ENCODE peak calls at places on chromosomes 13 and 19, in six cellular contexts. T is tibial nerve, G is breast epithelium, H is heart left ventricle, K is A549, O is body of pancreas. X is an unnamed sample.

GRCh38 chr19:8654591-8655339 is 24.3 kb downstream of the NFILZ start:
- DNase-seq in T (no peak), G (no peak), H (peak), K (peak), O (peak), X (peak)

GRCh38 chr13:113042456-113042855 is 63.1 kb upstream of the F7 start:
- DNase-seq in T (no peak), G (no peak), H (no peak), K (no peak), O (no peak), X (no peak)

GRCh38 chr19:54704928-54705327 is 19.3 kb upstream of the KIR3DL3 start:
- DNase-seq in T (no peak), G (no peak), H (no peak), K (no peak), O (no peak), X (no peak)

GRCh38 chr13:26896986-26897668 is 136.5 kb upstream of the GPR12 start:
- DNase-seq in T (no peak), G (no peak), H (no peak), K (no peak), O (no peak), X (no peak)

GRCh38 chr19:5693195-5694166 is 3.4 kb downstream of the RPL36 start:
- DNase-seq in T (no peak), G (no peak), H (no peak), K (no peak), O (no peak), X (no peak)

GRCh38 chr13:114112826-114113322 is 19.5 kb downstream of the RASA3 start:
- DNase-seq in T (peak), G (peak), H (no peak), K (no peak), O (no peak), X (no peak)

GRCh38 chr13:82797876-82798275 is 1084.4 kb downstream of the SLITRK1 start:
- DNase-seq in T (no peak), G (no peak), H (no peak), K (no peak), O (no peak), X (no peak)

GRCh38 chr13:26482451-26483197 is 74.9 kb upstream of the WASF3 start:
- DNase-seq in T (peak), G (peak), H (no peak), K (peak), O (peak), X (peak)

GRCh38 chr13:48072787-48073186 is 22.1 kb downstream of the MED4 start:
- DNase-seq in T (no peak), G (no peak), H (no peak), K (no peak), O (no peak), X (no peak)

GRCh38 chr19:14167013-14167593 is 30.7 kb upstream of the ASF1B start:
- DNase-seq in T (no peak), G (no peak), H (no peak), K (no peak), O (no peak), X (no peak)

GRCh38 chr13:40064723-40065122 is 409.3 kb downstream of the COG6 start:
- DNase-seq in T (no peak), G (no peak), H (no peak), K (peak), O (no peak), X (no peak)

GRCh38 chr19:15248648-15249559 is 16.7 kb upstream of the EPHX3 start:
- DNase-seq in T (peak), G (no peak), H (peak), K (peak), O (peak), X (peak)

GRCh38 chr19:33304760-33305647 is 2.7 kb upstream of the CEBPA start:
- DNase-seq in T (no peak), G (peak), H (no peak), K (no peak), O (peak), X (no peak)

GRCh38 chr19:33306191-33306590 is 3.9 kb upstream of the CEBPA start:
- DNase-seq in T (no peak), G (peak), H (no peak), K (no peak), O (no peak), X (no peak)

GRCh38 chr19:33302974-33303790 is 848 bp upstream of the CEBPA start:
- DNase-seq in T (no peak), G (peak), H (peak), K (peak), O (peak), X (peak)

GRCh38 chr19:33302175-33302973 is at the start of gene CEBPA:
- DNase-seq in T (peak), G (peak), H (peak), K (peak), O (peak), X (peak)

GRCh38 chr19:33303791-33304759 is 1.7 kb upstream of the CEBPA start:
- DNase-seq in T (no peak), G (peak), H (peak), K (no peak), O (peak), X (no peak)
- TF ChIP-seq POLR2A in T (no peak), G (no peak), H (no peak), K (no peak), O (no peak), X (peak)

DNA sequence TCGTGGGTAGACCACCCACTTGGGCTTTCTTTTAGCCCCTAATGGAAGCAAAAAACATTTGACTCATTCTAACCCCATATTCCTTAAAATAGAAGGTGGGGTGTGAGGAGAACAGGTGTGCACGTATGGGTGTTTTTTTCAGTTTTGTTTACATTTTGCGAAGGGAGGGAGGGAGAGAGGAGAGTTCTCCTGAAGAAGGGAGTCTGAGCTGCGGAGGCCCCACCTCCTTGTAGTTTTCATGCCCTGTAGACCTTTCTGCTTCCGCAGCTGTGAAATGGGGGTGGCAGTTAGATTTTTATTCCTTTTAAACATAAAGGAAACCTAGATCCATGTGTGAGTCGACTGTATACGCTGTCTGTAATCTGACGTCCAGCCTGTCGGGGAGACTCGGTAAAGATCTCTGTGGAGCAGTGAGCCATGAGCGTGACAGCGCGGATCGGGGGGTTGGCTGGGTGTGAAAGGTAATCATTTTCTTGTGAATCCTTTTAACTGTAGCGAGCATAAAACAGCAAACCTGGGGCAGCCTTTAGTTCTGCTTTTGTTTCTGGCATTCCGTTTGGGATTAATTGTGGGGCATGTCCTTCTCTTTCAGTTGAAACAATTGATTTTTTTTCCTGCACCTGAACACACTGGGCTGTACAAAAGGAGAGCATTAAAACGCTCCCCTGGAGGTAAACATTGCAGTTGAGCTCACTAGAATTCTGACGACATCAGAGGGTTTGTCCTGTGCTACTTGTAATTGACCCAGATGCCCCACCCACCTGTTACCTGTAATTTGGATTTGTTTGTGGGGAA is 2.3 kb downstream of the UPF1 start:
- DNase-seq in T (no peak), G (no peak), H (no peak), K (no peak), O (peak), X (no peak)
- H3K4me3 ChIP-seq in T (peak), G (peak), H (peak), K (peak), O (peak), X (peak)

GRCh38 chr19:38387550-38388309 is at the start of gene GGN:
- DNase-seq in T (peak), G (peak), H (peak), K (peak), O (peak), X (peak)

GRCh38 chr19:38389101-38389925 is 816 bp downstream of the SPRED3 start:
- DNase-seq in T (no peak), G (no peak), H (no peak), K (peak), O (no peak), X (peak)

GRCh38 chr19:38386968-38387549 is 775 bp downstream of the GGN start:
- DNase-seq in T (no peak), G (no peak), H (no peak), K (no peak), O (no peak), X (peak)

GRCh38 chr19:38389957-38390924 is 1.7 kb downstream of the SPRED3 start:
- DNase-seq in T (no peak), G (no peak), H (no peak), K (no peak), O (no peak), X (no peak)

GRCh38 chr19:38388310-38389100 is at the start of gene SPRED3:
- DNase-seq in T (no peak), G (no peak), H (no peak), K (peak), O (peak), X (no peak)
- H3K27ac ChIP-seq in T (peak), G (peak), H (peak), K (peak), O (no peak), X (no peak)

GRCh38 chr19:4267101-4267900 is 11.8 kb upstream of the SHD start:
- DNase-seq in T (peak), G (no peak), H (peak), K (peak), O (peak), X (peak)
- TF ChIP-seq POLR2A in T (no peak), G (no peak), H (no peak), K (no peak), O (no peak), X (no peak)